ENCODE peak calls at places on chromosomes 13 and 19, in seven cellular contexts. S is heart right ventricle; F is stomach; O is AG04450; I is thoracic aorta; X is CD8-positive, alpha-beta T cell; M is fibroblast of lung. B is an unnamed sample.
A peak's percentile ranks its signal among the peaks of the same experiment; 100 is the strongest.

GRCh38 chr19:46828484-46828883 is 22.2 kb downstream of the AP2S1 start:
- DNase-seq in S (no peak), F (no peak), O (no peak), I (no peak), X (no peak), M (peak; percentile 50), B (no peak)

GRCh38 chr13:71464673-71465072 is 402.3 kb downstream of the DACH1 start:
- DNase-seq in S (peak; percentile 18), F (no peak), O (no peak), I (no peak), X (no peak), M (peak; percentile 4), B (no peak)

GRCh38 chr13:40333238-40333637 is 333.2 kb downstream of the FOXO1 start:
- DNase-seq in S (peak; percentile 41), F (no peak), O (no peak), I (no peak), X (no peak), M (peak; percentile 14), B (no peak)

GRCh38 chr13:98447881-98448641 is 128.8 kb downstream of the STK24 start:
- DNase-seq in S (peak; percentile 51), F (no peak), O (no peak), I (no peak), X (no peak), M (no peak), B (peak; percentile 86)

GRCh38 chr19:55486971-55487883 is 1.0 kb upstream of the SSC5D start:
- DNase-seq in S (peak; percentile 89), F (no peak), O (peak; percentile 92), I (no peak), X (no peak), M (peak; percentile 98), B (no peak)

GRCh38 chr13:43293008-43293407 is 269.6 kb downstream of the DNAJC15 start:
- DNase-seq in S (no peak), F (no peak), O (no peak), I (no peak), X (no peak), M (no peak), B (no peak)

GRCh38 chr19:36604656-36605100 is 435 bp upstream of the ZNF382 start:
- DNase-seq in S (peak; percentile 66), F (peak; percentile 44), O (no peak), I (peak; percentile 11), X (peak; percentile 93), M (peak; percentile 54), B (peak; percentile 76)

GRCh38 chr13:113591750-113592149 is 7.2 kb downstream of the TFDP1 start:
- DNase-seq in S (no peak), F (peak; percentile 18), O (no peak), I (no peak), X (no peak), M (no peak), B (peak; percentile 10)

GRCh38 chr19:10625003-10625761 is at the start of gene SLC44A2:
- DNase-seq in S (peak; percentile 84), F (peak; percentile 94), O (no peak), I (no peak), X (no peak), M (peak; percentile 44), B (peak; percentile 80)

GRCh38 chr19:42762782-42763181 is 2.7 kb downstream of the PSG8 start:
- DNase-seq in S (no peak), F (no peak), O (no peak), I (no peak), X (no peak), M (peak; percentile 24), B (no peak)

GRCh38 chr13:113161433-113161832 is 3.0 kb downstream of the PROZ start:
- DNase-seq in S (no peak), F (no peak), O (no peak), I (no peak), X (no peak), M (no peak), B (no peak)

GRCh38 chr19:52138614-52139290 is 986 bp downstream of the ZNF616 start:
- DNase-seq in S (peak; percentile 9), F (no peak), O (no peak), I (no peak), X (no peak), M (peak; percentile 40), B (peak; percentile 71)

GRCh38 chr13:48531416-48532145 is 1.3 kb downstream of the RCBTB2 start:
- DNase-seq in S (no peak), F (no peak), O (no peak), I (no peak), X (no peak), M (no peak), B (no peak)

GRCh38 chr19:53192771-53193533 is at the start of gene ZNF665:
- DNase-seq in S (peak; percentile 91), F (peak; percentile 90), O (peak; percentile 44), I (peak; percentile 62), X (peak; percentile 88), M (peak; percentile 84), B (peak; percentile 91)

GRCh38 chr13:74575729-74576125 is 441.5 kb upstream of the KLF12 start:
- DNase-seq in S (peak; percentile 95), F (peak; percentile 50), O (no peak), I (peak; percentile 32), X (peak; percentile 51), M (peak; percentile 72), B (peak; percentile 93)

GRCh38 chr13:87680298-87680697 is 9.1 kb downstream of the SLITRK5 start:
- DNase-seq in S (no peak), F (no peak), O (no peak), I (no peak), X (no peak), M (no peak), B (peak; percentile 59)

GRCh38 chr13:27403252-27403678 is 21.2 kb upstream of the GTF3A start:
- DNase-seq in S (no peak), F (no peak), O (peak; percentile 16), I (no peak), X (no peak), M (peak; percentile 82), B (no peak)

GRCh38 chr13:92224825-92225224 is 826.4 kb downstream of the GPC5 start:
- DNase-seq in S (no peak), F (no peak), O (no peak), I (no peak), X (no peak), M (no peak), B (no peak)

GRCh38 chr13:51786425-51787010 is 17.4 kb downstream of the DHRS12 start:
- DNase-seq in S (no peak), F (no peak), O (no peak), I (no peak), X (no peak), M (peak; percentile 5), B (no peak)

GRCh38 chr13:105804561-105805190 is 730.8 kb downstream of the EFNB2 start:
- DNase-seq in S (peak; percentile 7), F (no peak), O (peak; percentile 11), I (no peak), X (no peak), M (peak; percentile 82), B (no peak)

GRCh38 chr19:2945575-2946184 is 909 bp upstream of the ZNF77 start:
- DNase-seq in S (no peak), F (no peak), O (no peak), I (no peak), X (no peak), M (no peak), B (no peak)

GRCh38 chr13:69474286-69474685 is 633.3 kb upstream of the ATXN8OS start:
- DNase-seq in S (no peak), F (no peak), O (no peak), I (no peak), X (no peak), M (peak; percentile 46), B (no peak)

GRCh38 chr19:52191374-52191773 is 1.5 kb downstream of the PPP2R1A start:
- DNase-seq in S (no peak), F (no peak), O (no peak), I (no peak), X (no peak), M (no peak), B (no peak)

GRCh38 chr13:111035861-111036260 is 79.2 kb upstream of the ARHGEF7 start:
- DNase-seq in S (no peak), F (no peak), O (no peak), I (no peak), X (no peak), M (no peak), B (no peak)

GRCh38 chr19:17124025-17124424 is 48.4 kb downstream of the MYO9B start:
- DNase-seq in S (no peak), F (no peak), O (no peak), I (no peak), X (no peak), M (no peak), B (no peak)
- H3K27ac ChIP-seq in S (no peak overlapping the region), F (peak overlapping the region; percentile 77), O (no peak overlapping the region), I (peak overlapping the region; percentile 87), X (peak overlapping the region; percentile 10), M (no peak overlapping the region), B (no peak overlapping the region)

GRCh38 chr13:79491715-79492114 is 10.8 kb downstream of the NDFIP2 start:
- DNase-seq in S (no peak), F (no peak), O (no peak), I (no peak), X (no peak), M (peak; percentile 87), B (no peak)
- H3K4me3 ChIP-seq in S (no peak overlapping the region), F (no peak overlapping the region), O (no peak overlapping the region), I (no peak overlapping the region), X (no peak overlapping the region), M (no peak overlapping the region), B (no peak overlapping the region)

GRCh38 chr13:33123066-33123940 is 107.1 kb downstream of the KL start:
- DNase-seq in S (no peak), F (no peak), O (no peak), I (no peak), X (no peak), M (peak; percentile 75), B (no peak)
- H3K27ac ChIP-seq in S (peak overlapping the region; percentile 46), F (peak overlapping the region; percentile 74), O (peak overlapping the region; percentile 69), I (peak overlapping the region; percentile 28), X (no peak overlapping the region), M (peak overlapping the region; percentile 40), B (no peak overlapping the region)

GRCh38 chr19:29836409-29836825 is 24.6 kb downstream of the CCNE1 start:
- DNase-seq in S (no peak), F (no peak), O (no peak), I (no peak), X (no peak), M (no peak), B (no peak)

GRCh38 chr19:29840066-29840950 is 28.5 kb downstream of the CCNE1 start:
- DNase-seq in S (no peak), F (no peak), O (no peak), I (no peak), X (no peak), M (no peak), B (no peak)

GRCh38 chr19:29834991-29835390 is 23.2 kb downstream of the CCNE1 start:
- DNase-seq in S (no peak), F (no peak), O (no peak), I (no peak), X (no peak), M (no peak), B (no peak)

GRCh38 chr19:29835447-29835846 is 23.7 kb downstream of the CCNE1 start:
- DNase-seq in S (no peak), F (no peak), O (no peak), I (no peak), X (no peak), M (no peak), B (no peak)

DNA sequence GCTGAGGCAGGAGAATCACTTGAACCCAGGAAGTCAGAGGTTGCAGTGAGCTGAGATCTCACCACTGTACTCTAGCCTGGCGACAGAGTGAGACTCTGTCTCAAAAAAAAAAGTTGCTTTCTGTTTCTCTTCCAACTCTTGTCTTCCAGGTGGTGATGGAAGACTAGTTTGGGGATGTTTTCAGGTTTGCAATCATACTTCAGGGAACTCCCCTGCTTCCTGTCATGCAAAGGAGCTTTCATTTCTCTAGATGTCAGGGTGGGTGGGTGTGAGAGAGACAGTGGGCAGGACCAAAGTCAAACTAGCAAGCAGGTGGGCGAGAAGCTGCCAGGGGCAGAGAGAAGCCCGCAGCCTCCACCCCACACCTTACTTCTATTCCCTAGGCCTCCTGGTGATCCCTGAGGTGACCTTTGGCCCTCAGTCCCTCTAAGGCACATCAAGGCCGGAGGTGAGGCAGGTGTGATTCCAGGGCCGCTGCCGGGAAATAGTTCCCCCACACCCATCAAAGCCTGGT is 25.7 kb downstream of the CCNE1 start:
- DNase-seq in S (no peak), F (no peak), O (no peak), I (no peak), X (peak; percentile 62), M (no peak), B (no peak)
- H3K4me3 ChIP-seq in S (no peak overlapping the region), F (no peak overlapping the region), O (no peak overlapping the region), I (no peak overlapping the region), X (no peak overlapping the region), M (no peak overlapping the region), B (no peak overlapping the region)

B was measured in WERI-Rb-1.